ENCODE peak calls at places on chromosomes 4 and X, in four cellular contexts. One of them, this sample, is unnamed.

GRCh38 chr4:165761968-165762367 is 111.1 kb upstream of the TLL1 start:
- DNase-seq in amniotic epithelial cell: no peak
- DNase-seq in NB4: no peak
- DNase-seq in effector CD4-positive, alpha-beta T cell: no peak
- DNase-seq in this sample: no peak

GRCh38 chr4:156154978-156155377 is 201.3 kb upstream of the CTSO start:
- DNase-seq in amniotic epithelial cell: peak
- DNase-seq in NB4: no peak
- DNase-seq in effector CD4-positive, alpha-beta T cell: no peak
- DNase-seq in this sample: no peak

GRCh38 chrX:121886557-121886956 is 839.1 kb downstream of the GLUD2 start:
- DNase-seq in effector CD4-positive, alpha-beta T cell: no peak
- DNase-seq in amniotic epithelial cell: no peak
- DNase-seq in NB4: no peak
- DNase-seq in this sample: peak

GRCh38 chrX:101191217-101191750 is 28.3 kb upstream of the DRP2 start:
- DNase-seq in effector CD4-positive, alpha-beta T cell: no peak
- DNase-seq in NB4: no peak
- DNase-seq in amniotic epithelial cell: no peak
- DNase-seq in this sample: no peak

GRCh38 chr4:37662306-37662705 is 23.9 kb downstream of the RELL1 start:
- DNase-seq in amniotic epithelial cell: no peak
- DNase-seq in effector CD4-positive, alpha-beta T cell: no peak
- DNase-seq in NB4: no peak
- DNase-seq in this sample: no peak

GRCh38 chr4:184812651-184813181 is 13.1 kb downstream of the ACSL1 start:
- DNase-seq in NB4: no peak
- DNase-seq in effector CD4-positive, alpha-beta T cell: no peak
- DNase-seq in amniotic epithelial cell: peak
- DNase-seq in this sample: no peak

GRCh38 chr4:186723207-186724047 is at the start of gene FAT1:
- DNase-seq in amniotic epithelial cell: peak
- DNase-seq in NB4: no peak
- DNase-seq in effector CD4-positive, alpha-beta T cell: no peak
- DNase-seq in this sample: no peak

GRCh38 chr4:4425696-4426095 is 38.8 kb downstream of the NSG1 start:
- DNase-seq in NB4: no peak
- DNase-seq in effector CD4-positive, alpha-beta T cell: no peak
- DNase-seq in amniotic epithelial cell: no peak
- DNase-seq in this sample: no peak

GRCh38 chrX:153644356-153645125 is 2.5 kb upstream of the DUSP9 start:
- DNase-seq in NB4: no peak
- DNase-seq in amniotic epithelial cell: no peak
- DNase-seq in effector CD4-positive, alpha-beta T cell: no peak
- DNase-seq in this sample: no peak

GRCh38 chrX:17081969-17082368 is 135.5 kb downstream of the REPS2 start:
- DNase-seq in NB4: no peak
- DNase-seq in amniotic epithelial cell: no peak
- DNase-seq in effector CD4-positive, alpha-beta T cell: no peak
- DNase-seq in this sample: no peak

GRCh38 chrX:3728454-3728853 is 15.0 kb upstream of the PRKX start:
- DNase-seq in amniotic epithelial cell: peak
- DNase-seq in NB4: no peak
- DNase-seq in effector CD4-positive, alpha-beta T cell: no peak
- DNase-seq in this sample: no peak

GRCh38 chr4:154465085-154465484 is 26.5 kb downstream of the DCHS2 start:
- DNase-seq in effector CD4-positive, alpha-beta T cell: no peak
- DNase-seq in amniotic epithelial cell: no peak
- DNase-seq in NB4: peak
- DNase-seq in this sample: no peak

GRCh38 chr4:6222761-6223292 is 22.5 kb upstream of the JAKMIP1 start:
- DNase-seq in effector CD4-positive, alpha-beta T cell: no peak
- DNase-seq in NB4: no peak
- DNase-seq in amniotic epithelial cell: no peak
- DNase-seq in this sample: no peak

GRCh38 chr4:125265846-125266245 is 48.9 kb upstream of the FAT4 start:
- DNase-seq in effector CD4-positive, alpha-beta T cell: no peak
- DNase-seq in amniotic epithelial cell: no peak
- DNase-seq in NB4: no peak
- DNase-seq in this sample: no peak

GRCh38 chr4:87060957-87061356 is 126.1 kb downstream of the AFF1 start:
- DNase-seq in effector CD4-positive, alpha-beta T cell: no peak
- DNase-seq in amniotic epithelial cell: peak
- DNase-seq in NB4: no peak
- DNase-seq in this sample: no peak

GRCh38 chr4:146329042-146329716 is 114.8 kb downstream of the REELD1 start:
- DNase-seq in amniotic epithelial cell: peak
- DNase-seq in NB4: no peak
- DNase-seq in effector CD4-positive, alpha-beta T cell: no peak
- DNase-seq in this sample: no peak

This sample was measured in MV-4-11.